ENCODE peak calls at places on chromosomes 7 and 10, in five cellular contexts. M, J, Y, I and Z are unnamed samples.
A peak's percentile ranks its signal among the peaks of the same experiment; 100 is the strongest.

GRCh38 chr7:2763607-2764006 is 75.6 kb downstream of the AMZ1 start:
- DNase-seq in J (peak; percentile 20), Y (no peak), M (no peak), I (no peak), Z (no peak)

GRCh38 chr7:5755704-5756131 is 25.7 kb downstream of the RNF216 start:
- DNase-seq in J (peak; percentile 83), I (no peak), M (no peak), Y (no peak), Z (peak; percentile 55)

GRCh38 chr7:155999631-156000489 is 187.6 kb upstream of the SHH start:
- DNase-seq in M (no peak), Y (peak; percentile 22), J (no peak), I (no peak), Z (no peak)

GRCh38 chr7:112135815-112136706 is 70.1 kb downstream of the DOCK4 start:
- DNase-seq in M (peak; percentile 21), Y (no peak), J (no peak), I (no peak), Z (no peak)

GRCh38 chr10:115355162-115355760 is 262.1 kb downstream of the ATRNL1 start:
- DNase-seq in M (peak; percentile 63), I (no peak), Y (peak; percentile 76), J (peak; percentile 77), Z (peak; percentile 5)

GRCh38 chr7:24773646-24774045 is 16.4 kb upstream of the GSDME start:
- DNase-seq in J (no peak), Y (no peak), I (no peak), M (no peak), Z (no peak)

GRCh38 chr7:30840176-30841024 is 69.2 kb downstream of the MINDY4 start:
- DNase-seq in M (no peak), I (no peak), J (peak; percentile 23), Y (no peak), Z (no peak)

GRCh38 chr10:71397340-71398212 is 856 bp downstream of the CDH23 start:
- DNase-seq in I (no peak), Y (peak; percentile 71), J (no peak), M (no peak), Z (no peak)

GRCh38 chr7:95509199-95509598 is 23.5 kb downstream of the ASB4 start:
- DNase-seq in M (peak; percentile 25), J (peak; percentile 66), Y (peak; percentile 70), I (no peak), Z (no peak)

GRCh38 chr7:64882341-64883112 is 20.5 kb upstream of the ZNF273 start:
- DNase-seq in I (no peak), J (peak; percentile 26), M (no peak), Y (peak; percentile 32), Z (no peak)

GRCh38 chr7:5507026-5507425 is 83.4 kb upstream of the TNRC18 start:
- DNase-seq in I (no peak), J (no peak), M (no peak), Y (no peak), Z (no peak)

GRCh38 chr10:131911451-131911850 is 10.6 kb downstream of the PPP2R2D start:
- DNase-seq in I (no peak), Y (peak; percentile 27), M (no peak), J (no peak), Z (no peak)

GRCh38 chr7:42359946-42360345 is 122.9 kb upstream of the GLI3 start:
- DNase-seq in J (no peak), Y (no peak), I (no peak), M (no peak), Z (no peak)

GRCh38 chr7:157538321-157538720 is 201.5 kb downstream of the DNAJB6 start:
- DNase-seq in M (no peak), I (no peak), J (no peak), Y (no peak), Z (no peak)

GRCh38 chr10:131146790-131147189 is 164.7 kb downstream of the TCERG1L start:
- DNase-seq in J (no peak), Y (no peak), I (no peak), M (no peak), Z (no peak)

GRCh38 chr10:93437000-93437945 is 44.9 kb downstream of the MYOF start:
- DNase-seq in J (peak; percentile 99), Y (peak; percentile 82), I (peak; percentile 95), M (peak; percentile 71), Z (peak; percentile 96)

GRCh38 chr7:143901360-143901709 is 641 bp downstream of the TCAF1 start:
- DNase-seq in M (peak; percentile 25), J (peak; percentile 70), I (no peak), Y (peak; percentile 83), Z (no peak)

GRCh38 chr10:70494536-70494935 is 16.0 kb downstream of the PALD1 start:
- DNase-seq in Y (no peak), J (no peak), M (no peak), I (no peak), Z (no peak)

GRCh38 chr7:41921453-41921912 is 218.6 kb upstream of the INHBA start:
- DNase-seq in J (peak; percentile 78), M (no peak), Y (no peak), I (no peak), Z (peak; percentile 65)

GRCh38 chr7:42144253-42145002 is 92.6 kb downstream of the GLI3 start:
- DNase-seq in J (peak; percentile 70), I (no peak), Y (no peak), M (no peak), Z (no peak)

GRCh38 chr7:74522281-74522905 is 68.7 kb downstream of the GTF2IRD1 start:
- DNase-seq in M (no peak), J (no peak), I (no peak), Y (no peak), Z (no peak)

GRCh38 chr7:5216931-5217330 is 26.9 kb downstream of the WIPI2 start:
- DNase-seq in I (no peak), M (no peak), Y (no peak), J (no peak), Z (no peak)

GRCh38 chr7:6615853-6616555 is 594 bp downstream of the ZNF853 start:
- DNase-seq in J (no peak), I (peak; percentile 52), M (peak; percentile 24), Y (peak; percentile 87), Z (no peak)

GRCh38 chr10:22977751-22978150 is 49.9 kb downstream of the ARMC3 start:
- DNase-seq in M (no peak), I (no peak), Y (no peak), J (no peak), Z (no peak)

GRCh38 chr7:1428941-1429444 is 30.3 kb downstream of the MICALL2 start:
- DNase-seq in Y (no peak), I (no peak), J (no peak), M (peak; percentile 41), Z (no peak)

GRCh38 chr7:82032899-82033298 is 263.1 kb upstream of the HGF start:
- DNase-seq in M (no peak), Y (no peak), I (no peak), J (no peak), Z (no peak)

GRCh38 chr7:156792611-156793010 is 100.4 kb downstream of the LMBR1 start:
- DNase-seq in I (no peak), J (no peak), M (no peak), Y (no peak), Z (no peak)

GRCh38 chr10:111023060-111023459 is 53.8 kb upstream of the ADRA2A start:
- DNase-seq in Y (no peak), I (no peak), J (no peak), M (no peak), Z (no peak)

GRCh38 chr10:118669020-118669766 is 73.7 kb upstream of the PRLHR start:
- DNase-seq in J (peak; percentile 63), M (no peak), Y (no peak), I (no peak), Z (peak; percentile 64)

GRCh38 chr10:42578019-42578418 is 60.4 kb downstream of the ZNF33B start:
- DNase-seq in J (no peak), Y (no peak), I (no peak), M (no peak), Z (no peak)

GRCh38 chr10:128147669-128148068 is 21.4 kb upstream of the MKI67 start:
- DNase-seq in Y (no peak), I (no peak), J (peak; percentile 93), M (no peak), Z (peak; percentile 43)

GRCh38 chr7:50068026-50068425 is 25.0 kb downstream of the ZPBP start:
- DNase-seq in M (peak; percentile 12), I (no peak), J (peak; percentile 4), Y (no peak), Z (no peak)
- TF ChIP-seq CTCF in M (peak; percentile 6), I (peak; percentile 49), J (no peak), Y (peak; percentile 47), Z (no peak)

DNA sequence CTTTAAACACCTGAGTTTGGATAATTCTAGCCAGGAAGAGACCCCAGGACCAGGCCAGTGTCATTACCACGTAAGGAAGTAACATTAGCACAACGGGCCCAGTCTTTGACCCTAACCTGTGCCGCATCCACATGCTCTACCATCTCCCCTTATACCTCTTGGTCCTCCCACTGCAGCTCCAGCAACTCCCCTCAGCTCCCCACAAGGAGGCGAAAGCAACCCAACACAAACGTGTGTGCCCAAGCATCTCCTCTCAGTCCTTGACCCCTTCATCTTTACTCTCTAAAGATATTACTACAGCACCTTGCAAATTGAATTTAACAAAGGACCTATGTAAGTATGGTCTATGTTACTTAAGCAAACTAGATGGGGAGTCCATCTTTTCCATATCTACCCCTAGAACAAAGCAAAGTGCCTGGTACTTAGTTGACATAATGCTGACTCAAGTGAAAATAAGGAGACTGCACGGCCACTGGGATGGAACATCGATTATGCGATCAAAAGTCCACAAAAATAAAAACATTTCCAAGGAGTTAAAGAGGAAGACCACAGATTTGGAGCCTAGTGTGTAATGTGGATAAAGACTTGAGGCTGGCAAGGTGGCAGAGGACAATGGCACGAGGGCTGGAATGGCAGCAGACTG is 147.7 kb downstream of the JAZF1 start:
- DNase-seq in J (no peak), I (no peak), Y (peak; percentile 66), M (no peak), Z (no peak)
- TF ChIP-seq CTCF in J (no peak), I (no peak), Y (peak; percentile 59), M (no peak), Z (no peak)

DNA sequence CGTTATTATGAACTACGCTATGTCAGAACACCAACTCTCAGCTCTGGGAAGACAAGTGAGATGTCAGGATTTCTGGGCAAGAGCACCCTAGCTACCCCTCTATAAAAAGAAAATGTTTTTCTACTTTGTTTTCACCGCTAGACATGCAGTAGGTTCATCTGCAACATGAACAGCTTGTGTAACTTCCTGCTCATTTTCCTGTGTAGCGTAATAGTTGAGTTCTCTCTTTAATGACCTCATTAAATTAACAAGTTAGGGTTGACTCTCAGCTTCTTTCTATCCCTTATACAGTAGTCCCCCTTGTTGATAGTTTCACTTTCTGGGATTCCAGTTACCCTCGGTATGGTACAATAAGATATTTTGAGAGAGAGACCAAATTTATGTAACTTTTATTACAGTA is 329.4 kb upstream of the ZNF32 start:
- DNase-seq in J (no peak), Y (no peak), I (no peak), M (no peak), Z (no peak)
- TF ChIP-seq CTCF in J (no peak), Y (no peak), I (no peak), M (no peak), Z (no peak)

GRCh38 chr10:24590697-24591457 is 132.8 kb downstream of the ARHGAP21 start:
- DNase-seq in Y (no peak), M (no peak), I (no peak), J (no peak), Z (no peak)
- TF ChIP-seq CTCF in Y (no peak), M (no peak), I (no peak), J (no peak), Z (no peak)